ENCODE peak calls at places on chromosomes 5 and 9, in five cellular contexts. H is A549; L is effector memory CD4-positive, alpha-beta T cell; M is stimulated activated CD8-positive, alpha-beta memory T cell treated with anti-CD3 and anti-CD28 coated beads, Interleukin-15, amount 100 ng/mL, for 24 hours; B is myocyte. O is an unnamed sample.

GRCh38 chr5:119353213-119353612 is 2.6 kb upstream of the TNFAIP8 start:
- DNase-seq in H (no peak), L (no peak), M (no peak), B (no peak), O (no peak)

GRCh38 chr5:152376871-152377270 is 28.2 kb downstream of the NMUR2 start:
- DNase-seq in H (no peak), L (no peak), M (no peak), B (no peak), O (no peak)

GRCh38 chr9:73038613-73039012 is 85.8 kb upstream of the ALDH1A1 start:
- DNase-seq in H (peak; percentile 77), L (no peak), M (no peak), B (peak; percentile 86), O (no peak)

GRCh38 chr9:138022756-138023393 is 145.3 kb downstream of the CACNA1B start:
- DNase-seq in H (no peak), L (no peak), M (no peak), B (no peak), O (no peak)

GRCh38 chr5:52948418-52949076 is 40.6 kb upstream of the ITGA2 start:
- DNase-seq in H (peak; percentile 81), L (peak; percentile 21), M (no peak), B (peak; percentile 79), O (peak; percentile 55)

GRCh38 chr5:168372351-168372946 is 81.0 kb downstream of the WWC1 start:
- DNase-seq in H (no peak), L (no peak), M (no peak), B (no peak), O (no peak)

GRCh38 chr9:74281674-74282073 is 215.5 kb upstream of the RORB start:
- DNase-seq in H (peak; percentile 28), L (no peak), M (no peak), B (no peak), O (no peak)

GRCh38 chr9:18490591-18491370 is 16.8 kb downstream of the ADAMTSL1 start:
- DNase-seq in H (no peak), L (no peak), M (no peak), B (peak; percentile 92), O (peak; percentile 92)

GRCh38 chr5:89703799-89704198 is 705.8 kb downstream of the CETN3 start:
- DNase-seq in H (no peak), L (no peak), M (no peak), B (no peak), O (no peak)

GRCh38 chr9:37862530-37862929 is 41.4 kb downstream of the SLC25A51 start:
- DNase-seq in H (no peak), L (no peak), M (no peak), B (no peak), O (no peak)

GRCh38 chr5:10735569-10736255 is 25.3 kb downstream of the DAP start:
- DNase-seq in H (no peak), L (no peak), M (no peak), B (no peak), O (no peak)

GRCh38 chr5:138666226-138666742 is 86.9 kb upstream of the CTNNA1 start:
- DNase-seq in H (no peak), L (no peak), M (no peak), B (no peak), O (no peak)

GRCh38 chr5:65952259-65952658 is 25.9 kb downstream of the ERBIN start:
- DNase-seq in H (no peak), L (no peak), M (no peak), B (peak; percentile 40), O (no peak)

GRCh38 chr9:131651599-131651998 is 88.3 kb downstream of the RAPGEF1 start:
- DNase-seq in H (no peak), L (no peak), M (no peak), B (peak; percentile 52), O (no peak)

GRCh38 chr5:1497795-1498622 is 25.8 kb downstream of the LPCAT1 start:
- DNase-seq in H (no peak), L (no peak), M (no peak), B (no peak), O (no peak)

GRCh38 chr5:127846884-127847283 is 143.7 kb downstream of the CCDC192 start:
- DNase-seq in H (no peak), L (no peak), M (no peak), B (no peak), O (no peak)

GRCh38 chr5:139019880-139020279 is 144.7 kb upstream of the LRRTM2 start:
- DNase-seq in H (no peak), L (no peak), M (no peak), B (no peak), O (no peak)

GRCh38 chr9:116285320-116285719 is 131.7 kb downstream of the PAPPA start:
- DNase-seq in H (no peak), L (no peak), M (no peak), B (no peak), O (no peak)

GRCh38 chr9:119360237-119360636 is 9.0 kb downstream of the BRINP1 start:
- DNase-seq in H (no peak), L (no peak), M (no peak), B (no peak), O (no peak)

GRCh38 chr5:157366741-157367684 is 93.0 kb upstream of the NIPAL4 start:
- DNase-seq in H (peak; percentile 74), L (no peak), M (no peak), B (peak; percentile 75), O (peak; percentile 12)

GRCh38 chr5:178590924-178591423 is 781 bp upstream of the COL23A1 start:
- DNase-seq in H (no peak), L (no peak), M (no peak), B (no peak), O (no peak)

GRCh38 chr5:94645053-94645452 is 26.6 kb downstream of the SLF1 start:
- DNase-seq in H (no peak), L (no peak), M (no peak), B (no peak), O (no peak)

GRCh38 chr9:35749515-35750255 is 598 bp downstream of the RGP1 start:
- DNase-seq in H (peak; percentile 33), L (peak; percentile 29), M (no peak), B (no peak), O (no peak)

GRCh38 chr5:159100928-159101646 is 1.4 kb upstream of the EBF1 start:
- DNase-seq in H (no peak), L (no peak), M (no peak), B (no peak), O (no peak)

O was measured in BJ.